ENCODE peak calls at places on chromosomes 2 and 18, in six cellular contexts. X, F, Z, E, H and P are unnamed samples.

GRCh38 chr2:113080134-113080533 is 12.4 kb downstream of the IL1F10 start:
- DNase-seq in H (peak), F (peak), Z (peak), E (no peak), X (no peak), P (peak)

GRCh38 chr2:19461504-19461903 is 103.1 kb upstream of the OSR1 start:
- DNase-seq in E (no peak), H (no peak), Z (no peak), F (no peak), X (no peak), P (no peak)

GRCh38 chr18:46140173-46140572 is 36.0 kb downstream of the HAUS1 start:
- DNase-seq in X (no peak), F (no peak), H (no peak), E (no peak), Z (no peak), P (no peak)

GRCh38 chr2:53317863-53318262 is 449.7 kb upstream of the CHAC2 start:
- DNase-seq in E (no peak), Z (no peak), H (no peak), X (no peak), F (no peak), P (no peak)

GRCh38 chr2:128286011-128286721 is 32.5 kb downstream of the HS6ST1 start:
- DNase-seq in X (no peak), F (no peak), H (no peak), E (no peak), Z (no peak), P (no peak)

GRCh38 chr2:4745596-4745995 is 946.6 kb upstream of the SOX11 start:
- DNase-seq in F (no peak), X (no peak), E (no peak), H (no peak), Z (no peak), P (no peak)

GRCh38 chr2:227822416-227823003 is 8.9 kb downstream of the CCL20 start:
- DNase-seq in F (peak), H (no peak), Z (no peak), X (no peak), E (no peak), P (no peak)

GRCh38 chr2:136395590-136395989 is 277.6 kb upstream of the CXCR4 start:
- DNase-seq in F (no peak), Z (no peak), H (no peak), X (no peak), E (no peak), P (no peak)

GRCh38 chr2:54455584-54456525 is at the start of gene SPTBN1:
- DNase-seq in F (peak), X (peak), Z (no peak), E (peak), H (peak), P (peak)

GRCh38 chr2:15383695-15384350 is 177.3 kb downstream of the NBAS start:
- DNase-seq in E (no peak), F (no peak), X (no peak), Z (no peak), H (no peak), P (no peak)

GRCh38 chr18:12305930-12306629 is 2.0 kb upstream of the TUBB6 start:
- DNase-seq in F (no peak), E (no peak), H (peak), Z (no peak), X (no peak), P (no peak)

GRCh38 chr18:55546873-55547704 is 40.9 kb downstream of the TCF4 start:
- DNase-seq in X (peak), H (no peak), E (no peak), F (peak), Z (no peak), P (no peak)

GRCh38 chr2:118131771-118132170 is 43.5 kb downstream of the INSIG2 start:
- DNase-seq in E (no peak), H (no peak), X (no peak), F (no peak), Z (no peak), P (no peak)

GRCh38 chr2:73239776-73240175 is 5.7 kb downstream of the CCT7 start:
- DNase-seq in X (no peak), F (peak), E (no peak), H (no peak), Z (no peak), P (no peak)

GRCh38 chr2:18055290-18055689 is 176.8 kb downstream of the KCNS3 start:
- DNase-seq in E (no peak), F (no peak), X (no peak), Z (no peak), H (no peak), P (no peak)

GRCh38 chr2:34961822-34962221 is 1362.7 kb upstream of the FAM98A start:
- DNase-seq in Z (no peak), E (no peak), F (no peak), H (no peak), X (no peak), P (no peak)

GRCh38 chr2:33086400-33087015 is 139.8 kb downstream of the LTBP1 start:
- DNase-seq in E (no peak), Z (no peak), F (peak), H (no peak), X (no peak), P (no peak)

GRCh38 chr2:200050921-200051620 is 95.7 kb downstream of the MAIP1 start:
- DNase-seq in H (no peak), E (no peak), X (no peak), Z (no peak), F (no peak), P (no peak)

GRCh38 chr2:129812071-129812470 is 167.4 kb upstream of the RAB6C start:
- DNase-seq in F (no peak), Z (no peak), X (peak), E (peak), H (no peak), P (peak)

GRCh38 chr2:60873381-60873780 is 8.0 kb upstream of the REL start:
- DNase-seq in H (no peak), X (no peak), F (no peak), Z (no peak), E (no peak), P (no peak)

GRCh38 chr18:57881818-57882413 is 78.8 kb upstream of the ATP8B1 start:
- DNase-seq in X (peak), F (peak), E (peak), Z (peak), H (peak), P (peak)

GRCh38 chr2:150409196-150409595 is 78.3 kb downstream of the RND3 start:
- DNase-seq in X (no peak), F (peak), Z (no peak), H (no peak), E (no peak), P (no peak)

GRCh38 chr2:171703574-171704347 is 16.5 kb downstream of the DYNC1I2 start:
- DNase-seq in X (no peak), Z (peak), H (no peak), E (peak), F (peak), P (peak)